ENCODE peak calls at places on chromosome 1, in four cellular contexts. One of them, this sample, is unnamed. For H3K4me1, the result is how much of the 10 kb centered on the place peaks cover.

GRCh38 chr1:52645261-52645660 is 12.3 kb downstream of the SHISAL2A start:
- DNase-seq in mucosa of descending colon: no peak
- DNase-seq in mesendoderm: no peak
- DNase-seq in left ventricle myocardium inferior: no peak
- DNase-seq in this sample: no peak

GRCh38 chr1:117367769-117368059 is 465 bp downstream of the MAN1A2 start:
- DNase-seq in mucosa of descending colon: no peak
- DNase-seq in mesendoderm: peak
- DNase-seq in left ventricle myocardium inferior: no peak
- DNase-seq in this sample: no peak

GRCh38 chr1:19323987-19324664 is 12.0 kb downstream of the SLC66A1 start:
- DNase-seq in mucosa of descending colon: no peak
- DNase-seq in left ventricle myocardium inferior: no peak
- DNase-seq in mesendoderm: no peak
- DNase-seq in this sample: no peak

GRCh38 chr1:176575991-176576390 is 113.0 kb downstream of the PAPPA2 start:
- DNase-seq in mesendoderm: no peak
- DNase-seq in left ventricle myocardium inferior: no peak
- DNase-seq in mucosa of descending colon: no peak
- DNase-seq in this sample: no peak

GRCh38 chr1:212147581-212148033 is 112.1 kb downstream of the DTL start:
- DNase-seq in mesendoderm: no peak
- DNase-seq in left ventricle myocardium inferior: no peak
- DNase-seq in mucosa of descending colon: no peak
- DNase-seq in this sample: no peak

GRCh38 chr1:58999676-59000075 is 215.8 kb upstream of the JUN start:
- DNase-seq in mesendoderm: no peak
- DNase-seq in mucosa of descending colon: no peak
- DNase-seq in left ventricle myocardium inferior: no peak
- DNase-seq in this sample: no peak

GRCh38 chr1:74693473-74693872 is 19.9 kb upstream of the ERICH3 start:
- DNase-seq in mesendoderm: no peak
- DNase-seq in mucosa of descending colon: no peak
- DNase-seq in left ventricle myocardium inferior: no peak
- DNase-seq in this sample: no peak

GRCh38 chr1:247452447-247453039 is 5.4 kb downstream of the OR2B11 start:
- DNase-seq in left ventricle myocardium inferior: no peak
- DNase-seq in mucosa of descending colon: no peak
- DNase-seq in mesendoderm: no peak
- DNase-seq in this sample: no peak

GRCh38 chr1:81894867-81895266 is 94.1 kb downstream of the ADGRL2 start:
- DNase-seq in mesendoderm: no peak
- DNase-seq in mucosa of descending colon: no peak
- DNase-seq in left ventricle myocardium inferior: no peak
- DNase-seq in this sample: no peak

GRCh38 chr1:80915491-80915890 is 885.2 kb upstream of the ADGRL2 start:
- DNase-seq in mesendoderm: no peak
- DNase-seq in left ventricle myocardium inferior: no peak
- DNase-seq in mucosa of descending colon: no peak
- DNase-seq in this sample: no peak

GRCh38 chr1:1136547-1137230 is 20.8 kb upstream of the C1orf159 start:
- DNase-seq in left ventricle myocardium inferior: no peak
- DNase-seq in mucosa of descending colon: peak
- DNase-seq in mesendoderm: no peak
- DNase-seq in this sample: no peak

GRCh38 chr1:207853372-207853757 is 57.6 kb downstream of the CD34 start:
- DNase-seq in mucosa of descending colon: peak
- DNase-seq in mesendoderm: no peak
- DNase-seq in left ventricle myocardium inferior: no peak
- DNase-seq in this sample: no peak

GRCh38 chr1:19190468-19190867 is 19.6 kb downstream of the UBR4 start:
- DNase-seq in left ventricle myocardium inferior: no peak
- DNase-seq in mesendoderm: no peak
- DNase-seq in mucosa of descending colon: no peak
- DNase-seq in this sample: no peak

GRCh38 chr1:37926061-37926924 is 20.6 kb downstream of the INPP5B start:
- DNase-seq in mucosa of descending colon: no peak
- DNase-seq in mesendoderm: no peak
- DNase-seq in left ventricle myocardium inferior: no peak
- DNase-seq in this sample: no peak

GRCh38 chr1:28751315-28752056 is 14.7 kb downstream of the YTHDF2 start:
- DNase-seq in left ventricle myocardium inferior: no peak
- DNase-seq in mesendoderm: peak
- DNase-seq in mucosa of descending colon: no peak
- DNase-seq in this sample: no peak

GRCh38 chr1:218426343-218426657 is 81.2 kb downstream of the TGFB2 start:
- DNase-seq in mucosa of descending colon: no peak
- DNase-seq in left ventricle myocardium inferior: no peak
- DNase-seq in mesendoderm: no peak
- DNase-seq in this sample: no peak

GRCh38 chr1:119531606-119532323 is 24.8 kb downstream of the HSD3B1 start:
- DNase-seq in mucosa of descending colon: no peak
- DNase-seq in mesendoderm: no peak
- DNase-seq in left ventricle myocardium inferior: no peak
- DNase-seq in this sample: no peak

GRCh38 chr1:56644941-56645662 is at the start of gene PRKAA2:
- DNase-seq in mesendoderm: peak
- DNase-seq in mucosa of descending colon: peak
- DNase-seq in left ventricle myocardium inferior: peak
- DNase-seq in this sample: peak

GRCh38 chr1:50047916-50048694 is 24.4 kb upstream of the AGBL4 start:
- DNase-seq in mucosa of descending colon: no peak
- DNase-seq in mesendoderm: peak
- DNase-seq in left ventricle myocardium inferior: no peak
- DNase-seq in this sample: peak

GRCh38 chr1:236836157-236836556 is 41.1 kb downstream of the MTR start:
- DNase-seq in mesendoderm: no peak
- DNase-seq in mucosa of descending colon: no peak
- DNase-seq in left ventricle myocardium inferior: no peak
- DNase-seq in this sample: no peak

GRCh38 chr1:94962745-94963265 is 35.9 kb upstream of the CNN3 start:
- DNase-seq in mesendoderm: no peak
- DNase-seq in left ventricle myocardium inferior: no peak
- DNase-seq in mucosa of descending colon: peak
- DNase-seq in this sample: no peak

GRCh38 chr1:27368872-27369703 is 2.3 kb upstream of the MAP3K6 start:
- DNase-seq in left ventricle myocardium inferior: no peak
- DNase-seq in mucosa of descending colon: no peak
- DNase-seq in mesendoderm: peak
- DNase-seq in this sample: no peak

GRCh38 chr1:240004086-240004749 is 87.5 kb upstream of the FMN2 start:
- DNase-seq in mesendoderm: peak
- DNase-seq in left ventricle myocardium inferior: no peak
- DNase-seq in mucosa of descending colon: peak
- DNase-seq in this sample: no peak

GRCh38 chr1:39852214-39852791 is 31.0 kb downstream of the TRIT1 start:
- DNase-seq in mucosa of descending colon: no peak
- DNase-seq in mesendoderm: no peak
- DNase-seq in left ventricle myocardium inferior: no peak
- DNase-seq in this sample: no peak

GRCh38 chr1:85201340-85202091 is 700 bp upstream of the SYDE2 start:
- DNase-seq in mucosa of descending colon: peak
- DNase-seq in mesendoderm: peak
- DNase-seq in left ventricle myocardium inferior: peak
- DNase-seq in this sample: peak

GRCh38 chr1:6348511-6349191 is 44.9 kb downstream of the ACOT7 start:
- DNase-seq in mesendoderm: peak
- DNase-seq in mucosa of descending colon: peak
- DNase-seq in left ventricle myocardium inferior: peak
- DNase-seq in this sample: no peak

GRCh38 chr1:198741744-198742143 is 102.9 kb downstream of the PTPRC start:
- DNase-seq in mesendoderm: peak
- DNase-seq in mucosa of descending colon: no peak
- DNase-seq in left ventricle myocardium inferior: no peak
- DNase-seq in this sample: no peak

GRCh38 chr1:31936278-31936965 is 1.7 kb downstream of the PTP4A2 start:
- DNase-seq in left ventricle myocardium inferior: no peak
- DNase-seq in mucosa of descending colon: no peak
- DNase-seq in mesendoderm: no peak
- DNase-seq in this sample: no peak
- H3K4me1 ChIP-seq in left ventricle myocardium inferior: half or more
- H3K4me1 ChIP-seq in mucosa of descending colon: half or more
- H3K4me1 ChIP-seq in mesendoderm: under half
- H3K4me1 ChIP-seq in this sample: under half

DNA sequence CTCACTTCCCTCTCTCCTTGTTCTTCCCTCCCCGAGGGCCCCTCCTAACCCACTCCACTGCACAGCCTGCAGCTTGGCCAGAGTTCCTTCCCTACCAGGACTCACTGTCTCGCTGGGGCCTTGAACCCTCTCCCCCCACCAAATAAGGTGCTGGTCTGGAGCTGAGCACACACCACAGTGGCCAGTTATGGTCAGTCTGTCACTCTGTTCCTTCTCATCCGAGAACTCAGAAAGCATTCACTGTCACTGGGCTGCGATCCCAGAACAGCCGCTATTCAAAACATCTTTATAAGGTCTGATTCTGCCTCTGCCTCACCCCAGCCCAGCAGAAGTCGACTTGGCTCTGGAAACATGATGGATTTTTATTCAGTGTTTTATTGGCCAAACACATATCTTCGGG is 19.8 kb upstream of the LBR start:
- DNase-seq in mesendoderm: no peak
- DNase-seq in mucosa of descending colon: peak
- DNase-seq in left ventricle myocardium inferior: no peak
- DNase-seq in this sample: peak
- H3K4me1 ChIP-seq in mesendoderm: under half
- H3K4me1 ChIP-seq in mucosa of descending colon: half or more
- H3K4me1 ChIP-seq in left ventricle myocardium inferior: half or more
- H3K4me1 ChIP-seq in this sample: under half

DNA sequence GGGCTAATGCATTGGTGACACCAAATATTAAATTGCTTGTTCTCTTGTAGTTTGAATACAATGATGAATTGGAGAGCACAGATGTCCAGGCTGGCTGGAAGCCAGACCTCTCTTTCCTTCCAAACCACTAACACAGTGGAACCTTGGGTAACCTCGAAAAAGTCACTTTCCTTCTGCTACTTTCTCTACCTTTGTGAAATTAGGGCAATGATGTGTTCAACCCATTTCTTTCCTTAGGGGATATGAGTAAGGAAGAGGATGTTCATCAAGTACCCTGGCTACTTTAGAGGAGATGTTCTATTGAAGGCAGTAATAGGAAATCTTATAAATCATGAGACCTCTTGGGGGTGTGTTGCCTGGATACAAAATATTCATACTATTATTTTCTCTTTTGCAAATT is 55.6 kb downstream of the XCL2 start:
- DNase-seq in mesendoderm: no peak
- DNase-seq in left ventricle myocardium inferior: peak
- DNase-seq in mucosa of descending colon: no peak
- DNase-seq in this sample: peak
- H3K4me1 ChIP-seq in mesendoderm: under half
- H3K4me1 ChIP-seq in left ventricle myocardium inferior: under half
- H3K4me1 ChIP-seq in mucosa of descending colon: under half
- H3K4me1 ChIP-seq in this sample: under half

GRCh38 chr1:206049919-206050600 is 2.9 kb upstream of the RHEX start:
- DNase-seq in mesendoderm: no peak
- DNase-seq in left ventricle myocardium inferior: no peak
- DNase-seq in mucosa of descending colon: no peak
- DNase-seq in this sample: no peak
- H3K4me1 ChIP-seq in mesendoderm: under half
- H3K4me1 ChIP-seq in left ventricle myocardium inferior: under half
- H3K4me1 ChIP-seq in mucosa of descending colon: under half
- H3K4me1 ChIP-seq in this sample: under half

This sample was measured in aorta.